ENCODE peak calls at places on chromosomes 6 and 20, in eight cellular contexts. A, V, N, E, T, K, U and G are unnamed samples.

GRCh38 chr6:133315811-133316210 is 74.7 kb downstream of the EYA4 start:
- DNase-seq in A (no peak), N (no peak), U (no peak), V (no peak), E (peak), T (no peak), K (no peak), G (no peak)

GRCh38 chr20:63101781-63102719 is 95.3 kb upstream of the BHLHE23 start:
- DNase-seq in N (no peak), A (peak), T (peak), K (peak), V (peak), U (peak), E (no peak), G (peak)

GRCh38 chr20:17904027-17904426 is 64.6 kb downstream of the SNX5 start:
- DNase-seq in U (no peak), E (no peak), V (no peak), T (no peak), A (no peak), K (no peak), N (no peak), G (no peak)

GRCh38 chr6:39553811-39554802 is 171.1 kb downstream of the KIF6 start:
- DNase-seq in V (no peak), E (peak), N (no peak), U (no peak), K (peak), T (no peak), A (no peak), G (no peak)

GRCh38 chr6:71411882-71412281 is 123.3 kb downstream of the OGFRL1 start:
- DNase-seq in T (no peak), U (no peak), N (no peak), K (no peak), E (no peak), A (no peak), V (no peak), G (no peak)

GRCh38 chr6:105178110-105178509 is 1.7 kb downstream of the POPDC3 start:
- DNase-seq in A (no peak), N (no peak), T (no peak), U (no peak), K (no peak), E (peak), V (no peak), G (no peak)

GRCh38 chr20:17570347-17571152 is 675 bp downstream of the DSTN start:
- DNase-seq in A (peak), E (peak), T (no peak), V (peak), U (peak), N (peak), K (peak), G (peak)

GRCh38 chr20:1881240-1881835 is 13.9 kb upstream of the SIRPA start:
- DNase-seq in K (peak), U (peak), E (no peak), V (no peak), A (no peak), N (no peak), T (peak), G (peak)

GRCh38 chr20:11170565-11170964 is 496.8 kb upstream of the JAG1 start:
- DNase-seq in N (no peak), U (no peak), K (no peak), V (no peak), E (no peak), A (no peak), T (no peak), G (no peak)

GRCh38 chr6:143368426-143368825 is 82.1 kb downstream of the ADAT2 start:
- DNase-seq in K (no peak), V (no peak), T (no peak), N (no peak), A (no peak), E (peak), U (no peak), G (no peak)

GRCh38 chr20:22387452-22387851 is 196.9 kb downstream of the FOXA2 start:
- DNase-seq in K (no peak), V (no peak), E (no peak), T (no peak), A (no peak), N (no peak), U (no peak), G (no peak)

GRCh38 chr6:56708810-56709597 is 66.3 kb upstream of the DST start:
- DNase-seq in A (no peak), T (no peak), E (peak), K (no peak), V (no peak), U (no peak), N (peak), G (no peak)

GRCh38 chr20:24897974-24898373 is 51.1 kb upstream of the CST7 start:
- DNase-seq in V (peak), A (no peak), N (no peak), T (no peak), K (no peak), U (no peak), E (no peak), G (no peak)

GRCh38 chr6:168948990-168949531 is 304.6 kb downstream of the THBS2 start:
- DNase-seq in V (no peak), U (no peak), N (no peak), A (no peak), K (no peak), T (no peak), E (no peak), G (no peak)

GRCh38 chr6:162957062-162957461 is 229.3 kb downstream of the PACRG start:
- DNase-seq in N (no peak), V (no peak), A (no peak), T (no peak), K (no peak), E (no peak), U (no peak), G (no peak)

GRCh38 chr20:49276895-49277785 is 717 bp downstream of the ZNFX1 start:
- DNase-seq in E (peak), A (peak), T (no peak), U (peak), N (no peak), K (peak), V (peak), G (peak)

GRCh38 chr20:37071481-37071911 is 24.3 kb downstream of the RBL1 start:
- DNase-seq in V (no peak), E (no peak), U (no peak), T (no peak), K (no peak), A (no peak), N (no peak), G (no peak)

GRCh38 chr6:157054531-157054979 is 268.8 kb downstream of the TMEM242 start:
- DNase-seq in V (no peak), N (no peak), K (no peak), T (no peak), U (no peak), E (peak), A (no peak), G (no peak)

GRCh38 chr20:48864254-48864653 is 36.5 kb upstream of the PREX1 start:
- DNase-seq in A (no peak), E (no peak), N (no peak), K (no peak), T (no peak), U (no peak), V (no peak), G (no peak)

GRCh38 chr6:75907444-75907843 is 158.4 kb downstream of the MYO6 start:
- DNase-seq in E (no peak), U (no peak), T (no peak), N (no peak), K (no peak), V (no peak), A (no peak), G (no peak)

GRCh38 chr6:15493437-15494168 is 169.2 kb downstream of the DTNBP1 start:
- DNase-seq in N (no peak), A (no peak), T (no peak), E (no peak), V (no peak), U (no peak), K (no peak), G (no peak)

GRCh38 chr20:46128310-46129151 is 10.4 kb downstream of the CD40 start:
- DNase-seq in E (peak), A (no peak), N (no peak), K (no peak), U (peak), V (peak), T (no peak), G (no peak)

GRCh38 chr6:45486739-45487138 is 109.0 kb upstream of the SUPT3H start:
- DNase-seq in E (peak), U (no peak), K (no peak), V (no peak), A (no peak), T (no peak), N (no peak), G (no peak)

GRCh38 chr6:7058250-7058923 is 49.4 kb upstream of the RREB1 start:
- DNase-seq in U (peak), V (no peak), A (peak), N (peak), E (peak), T (peak), K (no peak), G (peak)

GRCh38 chr20:64109831-64110391 is 2.5 kb upstream of the NPBWR2 start:
- DNase-seq in E (no peak), K (peak), V (peak), A (peak), N (no peak), U (no peak), T (no peak), G (no peak)

GRCh38 chr6:125046107-125046925 is 84.1 kb downstream of the RNF217 start:
- DNase-seq in K (no peak), U (no peak), N (no peak), V (no peak), T (no peak), A (no peak), E (no peak), G (no peak)

GRCh38 chr6:13038315-13039261 is 289.7 kb downstream of the TBC1D7 start:
- DNase-seq in A (no peak), E (peak), K (peak), N (no peak), T (no peak), V (no peak), U (peak), G (peak)

GRCh38 chr20:43473058-43473704 is 15.5 kb downstream of the SRSF6 start:
- DNase-seq in T (no peak), V (no peak), K (no peak), E (no peak), U (no peak), N (no peak), A (no peak), G (no peak)

GRCh38 chr20:50278684-50279531 is 88.3 kb downstream of the CEBPB start:
- DNase-seq in K (peak), U (peak), N (peak), T (peak), A (peak), E (no peak), V (peak), G (peak)

GRCh38 chr20:10769700-10770099 is 95.9 kb upstream of the JAG1 start:
- DNase-seq in A (no peak), E (no peak), T (no peak), U (no peak), V (no peak), N (no peak), K (no peak), G (no peak)

DNA sequence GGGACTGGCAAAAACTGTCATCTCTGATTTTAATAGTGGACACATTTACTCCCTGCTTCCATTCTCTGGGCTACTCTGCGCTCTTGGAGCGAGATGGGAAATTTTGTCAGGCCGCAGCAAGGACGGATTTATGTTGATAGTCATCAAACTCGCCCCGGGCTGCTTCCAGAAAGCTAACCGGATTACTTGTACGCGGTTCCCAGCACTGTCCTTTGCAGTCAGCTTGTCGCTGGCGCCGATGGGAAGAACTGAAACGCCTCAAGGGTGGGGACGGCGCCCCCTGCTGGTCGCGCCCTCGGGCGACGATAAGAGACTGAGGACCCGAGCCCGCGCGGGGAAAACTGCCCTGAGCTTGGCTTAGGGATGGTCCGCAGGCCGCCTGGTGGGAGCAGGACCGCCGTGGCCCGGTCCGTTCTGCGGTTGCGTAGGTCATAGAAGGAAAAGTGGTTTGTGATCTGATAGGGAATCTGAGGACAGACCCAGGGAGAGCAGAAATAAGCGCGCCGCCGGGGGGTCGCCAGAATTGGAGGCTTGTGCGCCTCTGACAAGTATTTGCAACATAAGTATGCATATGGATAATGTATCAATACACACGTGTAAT is 984 bp upstream of the ABT1 start:
- DNase-seq in N (peak), A (peak), T (peak), E (peak), V (peak), U (peak), K (peak), G (peak)
- TF ChIP-seq POLR2A in N (no peak), A (no peak), T (no peak), E (no peak), V (no peak), U (no peak), K (peak), G (no peak)

GRCh38 chr20:5073154-5074049 is 46.4 kb downstream of the PCNA start:
- DNase-seq in N (peak), U (peak), K (peak), A (peak), T (peak), E (peak), V (peak), G (peak)
- TF ChIP-seq CTCF in N (no peak), U (no peak), K (no peak), A (no peak), T (no peak), E (no peak), V (no peak), G (no peak)

GRCh38 chr20:13819885-13820645 is 35.2 kb downstream of the NDUFAF5 start:
- DNase-seq in U (peak), V (peak), T (no peak), N (peak), E (peak), A (no peak), K (no peak), G (peak)
- TF ChIP-seq POLR2A in U (no peak), V (no peak), T (no peak), N (no peak), E (no peak), A (no peak), K (no peak), G (no peak)

GRCh38 chr6:382883-383420 is 8.6 kb upstream of the IRF4 start:
- DNase-seq in U (no peak), A (peak), K (no peak), V (no peak), T (peak), N (no peak), E (no peak), G (no peak)
- TF ChIP-seq CTCF in U (no peak), A (no peak), K (no peak), V (no peak), T (no peak), N (no peak), E (no peak), G (no peak)

GRCh38 chr6:160991411-160992322 is at the start of gene MAP3K4:
- DNase-seq in U (peak), T (peak), E (peak), V (peak), N (peak), K (peak), A (peak), G (peak)
- TF ChIP-seq POLR2A in U (peak), T (peak), E (peak), V (no peak), N (no peak), K (peak), A (peak), G (peak)

GRCh38 chr6:150930816-150931215 is 65.3 kb downstream of the MTHFD1L start:
- DNase-seq in T (no peak), K (no peak), N (no peak), U (no peak), A (no peak), V (no peak), E (no peak), G (no peak)

GRCh38 chr6:150925655-150925928 is 60.1 kb downstream of the MTHFD1L start:
- DNase-seq in A (no peak), V (no peak), K (no peak), U (no peak), N (no peak), T (no peak), E (no peak), G (no peak)

GRCh38 chr6:150924808-150925654 is 59.5 kb downstream of the MTHFD1L start:
- DNase-seq in A (no peak), V (no peak), U (no peak), N (no peak), T (no peak), E (no peak), K (no peak), G (no peak)

GRCh38 chr6:150929403-150929802 is 63.9 kb downstream of the MTHFD1L start:
- DNase-seq in K (no peak), T (no peak), V (no peak), E (no peak), N (no peak), A (no peak), U (no peak), G (no peak)

GRCh38 chr6:150928882-150929281 is 63.4 kb downstream of the MTHFD1L start:
- DNase-seq in T (no peak), V (no peak), N (no peak), K (no peak), U (no peak), A (no peak), E (no peak), G (no peak)
- TF ChIP-seq CTCF in T (peak), V (no peak), N (peak), K (no peak), U (no peak), A (no peak), E (peak), G (peak)

GRCh38 chr6:137874204-137875001 is 7.3 kb downstream of the TNFAIP3 start:
- DNase-seq in A (peak), U (no peak), T (no peak), N (no peak), V (no peak), K (no peak), E (no peak), G (no peak)
- TF ChIP-seq POLR2A in A (no peak), U (no peak), T (no peak), N (no peak), V (no peak), K (no peak), E (no peak), G (no peak)

GRCh38 chr6:23176883-23177282 is 607.5 kb downstream of the HDGFL1 start:
- DNase-seq in K (no peak), V (no peak), U (no peak), E (peak), T (no peak), A (no peak), N (no peak), G (no peak)
- TF ChIP-seq CTCF in K (no peak), V (no peak), U (no peak), E (no peak), T (no peak), A (no peak), N (no peak), G (no peak)

GRCh38 chr20:51767018-51767866 is 948 bp downstream of the ATP9A start:
- DNase-seq in E (no peak), V (peak), A (peak), K (peak), N (peak), U (peak), T (peak), G (peak)

GRCh38 chr20:51769941-51770615 is 1.9 kb upstream of the ATP9A start:
- DNase-seq in N (no peak), A (no peak), V (no peak), K (no peak), U (no peak), E (no peak), T (no peak), G (no peak)

GRCh38 chr20:51768759-51769517 is 748 bp upstream of the ATP9A start:
- DNase-seq in E (no peak), V (no peak), U (no peak), T (no peak), K (no peak), N (no peak), A (no peak), G (no peak)

GRCh38 chr20:51763965-51764602 is 4.1 kb downstream of the ATP9A start:
- DNase-seq in T (no peak), U (no peak), A (no peak), V (no peak), E (peak), N (no peak), K (no peak), G (no peak)

DNA sequence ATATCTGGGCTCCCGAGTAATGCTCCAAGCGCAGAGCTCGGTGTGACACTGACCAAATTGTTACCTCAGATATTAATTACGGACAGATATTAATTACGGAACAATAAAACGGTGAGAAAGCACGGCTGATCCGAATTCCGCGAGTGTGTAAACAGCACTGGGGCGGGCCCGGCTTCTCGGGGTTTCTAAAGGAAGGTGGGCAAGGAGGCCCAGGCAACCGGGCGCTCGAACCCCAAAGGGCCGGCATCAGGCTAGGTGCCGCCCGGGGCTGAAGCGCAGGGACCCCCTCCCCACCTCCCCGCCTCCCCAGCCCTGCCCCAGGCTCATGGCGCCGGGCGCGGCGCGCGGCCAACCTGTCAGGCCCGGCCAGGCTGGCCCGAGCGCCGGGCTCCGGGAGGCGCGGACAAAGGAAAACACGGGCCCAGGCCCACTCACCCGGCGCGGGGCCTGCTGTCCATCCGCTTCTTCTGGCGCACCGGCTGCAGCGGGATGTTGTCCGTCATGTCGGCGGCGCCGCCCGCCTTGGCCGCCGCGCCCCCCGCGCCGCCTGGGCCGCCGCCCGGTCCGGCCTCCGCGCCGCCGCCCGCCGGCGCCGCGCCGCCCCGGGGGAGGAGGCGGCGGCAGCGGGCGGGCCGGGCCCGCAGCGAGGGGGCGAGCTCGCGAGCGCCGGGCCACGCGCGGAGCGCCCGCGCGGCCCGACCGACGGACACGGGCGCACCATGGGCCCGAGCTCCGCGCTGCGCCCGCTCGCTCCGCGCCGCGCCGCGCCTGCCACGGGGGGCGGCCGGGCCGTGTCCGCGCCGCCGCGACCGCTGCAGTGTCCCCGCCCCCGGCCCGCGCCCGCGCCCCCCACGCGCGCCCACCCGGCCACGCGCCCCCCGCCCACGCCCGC is at the start of gene ATP9A:
- DNase-seq in T (peak), A (peak), U (peak), K (peak), N (no peak), V (peak), E (no peak), G (peak)
- TF ChIP-seq POLR2A in T (no peak), A (no peak), U (no peak), K (no peak), N (no peak), V (no peak), E (no peak), G (peak)

GRCh38 chr6:35327349-35328027 is 14.9 kb upstream of the PPARD start:
- DNase-seq in A (peak), V (no peak), T (peak), N (peak), U (peak), K (peak), E (peak), G (peak)
- TF ChIP-seq CTCF in A (peak), V (peak), T (peak), N (peak), U (peak), K (peak), E (peak), G (peak)